ENCODE peak calls at places on chromosomes 4 and X, in seven cellular contexts. L is mesendoderm, F is colonic mucosa, K is fibroblast of lung, J is IMR-90, M is mesenchymal stem cell, V is GM12878. G is an unnamed sample.

GRCh38 chr4:81352476-81352875 is 119.2 kb downstream of the RASGEF1B start:
- DNase-seq in L (no peak), F (no peak), K (peak), J (peak), M (no peak), V (no peak), G (peak)

GRCh38 chr4:114729339-114729738 is 130.7 kb downstream of the UGT8 start:
- DNase-seq in L (no peak), F (no peak), K (no peak), J (no peak), M (no peak), V (no peak), G (no peak)

GRCh38 chrX:29911673-29912072 is 303.7 kb upstream of the MAGEB2 start:
- DNase-seq in L (no peak), F (no peak), K (no peak), J (no peak), M (no peak), V (no peak), G (peak)

GRCh38 chr4:41213563-41214157 is 682 bp downstream of the APBB2 start:
- DNase-seq in L (no peak), F (peak), K (no peak), J (no peak), M (peak), V (no peak), G (peak)

GRCh38 chr4:73668806-73669205 is 48.6 kb upstream of the RASSF6 start:
- DNase-seq in L (no peak), F (no peak), K (no peak), J (no peak), M (peak), V (no peak), G (peak)

GRCh38 chrX:133254666-133255065 is 36.5 kb upstream of the TFDP3 start:
- DNase-seq in L (no peak), F (no peak), K (no peak), J (peak), M (peak), V (no peak), G (peak)

GRCh38 chrX:3262906-3263305 is 83.5 kb downstream of the MXRA5 start:
- DNase-seq in L (no peak), F (no peak), K (peak), J (peak), M (peak), V (no peak), G (peak)

GRCh38 chr4:173057906-173058305 is 110.7 kb upstream of the GALNT7 start:
- DNase-seq in L (peak), F (no peak), K (no peak), J (peak), M (peak), V (no peak), G (no peak)

GRCh38 chr4:3406021-3406420 is 35.7 kb upstream of the HGFAC start:
- DNase-seq in L (no peak), F (no peak), K (no peak), J (no peak), M (no peak), V (no peak), G (no peak)

GRCh38 chrX:7091923-7092322 is 55.6 kb upstream of the STS start:
- DNase-seq in L (no peak), F (no peak), K (no peak), J (no peak), M (no peak), V (no peak), G (no peak)

GRCh38 chr4:26220704-26221103 is 100.1 kb upstream of the RBPJ start:
- DNase-seq in L (no peak), F (no peak), K (peak), J (peak), M (peak), V (no peak), G (peak)

GRCh38 chrX:107483976-107484726 is 34.7 kb downstream of the FRMPD3 start:
- DNase-seq in L (peak), F (peak), K (peak), J (no peak), M (peak), V (no peak), G (no peak)

GRCh38 chrX:20967725-20968124 is 406.5 kb upstream of the CNKSR2 start:
- DNase-seq in L (no peak), F (no peak), K (no peak), J (no peak), M (no peak), V (no peak), G (no peak)

GRCh38 chr4:24793219-24794005 is 2.0 kb upstream of the SOD3 start:
- DNase-seq in L (peak), F (no peak), K (no peak), J (peak), M (no peak), V (no peak), G (no peak)

DNA sequence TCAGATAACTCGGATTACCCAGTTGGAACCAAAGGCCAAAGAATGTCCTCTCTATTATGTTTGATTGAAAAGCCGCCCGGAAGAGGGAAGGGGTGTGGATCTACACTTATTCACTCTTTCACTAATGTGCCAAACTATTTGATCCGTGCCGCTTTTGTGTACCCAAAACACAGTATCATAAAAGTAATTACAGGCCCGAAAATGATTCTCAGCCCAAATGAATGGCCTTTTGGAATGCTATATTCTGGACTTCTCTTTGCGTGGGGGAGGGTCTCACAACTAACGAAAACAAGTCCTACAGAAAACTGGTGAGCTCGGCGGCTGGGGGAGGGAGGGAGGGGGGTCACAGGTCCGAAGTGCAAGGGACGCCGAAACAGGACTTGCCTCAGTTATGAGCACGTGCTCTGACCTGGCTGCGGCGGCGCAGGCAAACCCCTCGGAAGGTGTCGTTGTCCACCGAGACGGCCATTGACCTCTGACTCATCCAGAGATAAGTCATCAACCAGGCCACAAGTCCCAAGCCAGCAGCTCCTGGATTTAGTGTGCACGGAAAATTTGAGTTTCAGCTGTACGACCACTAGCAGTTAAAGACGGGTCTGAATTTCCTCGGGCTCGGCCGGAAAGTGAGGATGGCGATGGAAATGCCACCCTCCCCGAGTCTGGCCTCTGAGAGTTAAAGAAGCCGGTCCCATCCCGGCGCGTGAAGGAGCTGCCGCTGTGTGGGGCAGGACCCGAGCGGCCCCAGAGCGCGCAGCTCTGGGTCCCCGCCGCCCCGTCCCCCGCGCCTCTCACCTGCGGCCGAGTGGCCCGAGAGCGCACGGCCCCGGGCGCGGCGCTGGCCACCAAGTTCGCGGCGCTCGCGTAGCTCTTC is 721 bp downstream of the SH3D19 start:
- DNase-seq in L (peak), F (peak), K (peak), J (peak), M (peak), V (no peak), G (peak)
- H3K9ac ChIP-seq in L (peak), F (peak), K (no peak), J (peak), M (peak), V (no peak), G (peak)

DNA sequence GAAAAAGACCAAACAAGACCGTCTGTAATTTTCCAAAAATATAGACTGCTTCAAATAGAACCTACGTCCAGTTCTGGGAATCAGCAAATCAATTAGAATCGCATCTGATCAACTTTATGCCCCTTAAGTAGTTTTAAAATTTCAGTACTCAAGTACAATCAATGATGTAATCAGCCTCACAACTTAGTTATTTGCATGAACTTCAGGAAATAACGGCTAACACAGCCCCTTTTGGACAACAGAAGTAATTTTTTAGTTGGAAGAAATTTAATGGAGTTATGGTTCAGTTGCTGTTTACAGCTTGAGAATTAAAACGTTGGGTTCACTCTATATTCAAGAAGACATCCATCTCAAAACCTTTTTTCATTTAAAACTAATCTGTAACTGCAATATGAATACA is 1.1 kb downstream of the TAPT1 start:
- DNase-seq in L (no peak), F (no peak), K (peak), J (peak), M (peak), V (no peak), G (peak)
- H3K9ac ChIP-seq in L (peak), F (no peak), K (no peak), J (peak), M (peak), V (peak), G (peak)

GRCh38 chr4:1572521-1572920 is 111.6 kb downstream of the FAM53A start:
- DNase-seq in L (peak), F (no peak), K (no peak), J (no peak), M (no peak), V (no peak), G (no peak)
- H3K9ac ChIP-seq in L (no peak), F (no peak), K (no peak), J (no peak), M (no peak), V (no peak), G (no peak)

DNA sequence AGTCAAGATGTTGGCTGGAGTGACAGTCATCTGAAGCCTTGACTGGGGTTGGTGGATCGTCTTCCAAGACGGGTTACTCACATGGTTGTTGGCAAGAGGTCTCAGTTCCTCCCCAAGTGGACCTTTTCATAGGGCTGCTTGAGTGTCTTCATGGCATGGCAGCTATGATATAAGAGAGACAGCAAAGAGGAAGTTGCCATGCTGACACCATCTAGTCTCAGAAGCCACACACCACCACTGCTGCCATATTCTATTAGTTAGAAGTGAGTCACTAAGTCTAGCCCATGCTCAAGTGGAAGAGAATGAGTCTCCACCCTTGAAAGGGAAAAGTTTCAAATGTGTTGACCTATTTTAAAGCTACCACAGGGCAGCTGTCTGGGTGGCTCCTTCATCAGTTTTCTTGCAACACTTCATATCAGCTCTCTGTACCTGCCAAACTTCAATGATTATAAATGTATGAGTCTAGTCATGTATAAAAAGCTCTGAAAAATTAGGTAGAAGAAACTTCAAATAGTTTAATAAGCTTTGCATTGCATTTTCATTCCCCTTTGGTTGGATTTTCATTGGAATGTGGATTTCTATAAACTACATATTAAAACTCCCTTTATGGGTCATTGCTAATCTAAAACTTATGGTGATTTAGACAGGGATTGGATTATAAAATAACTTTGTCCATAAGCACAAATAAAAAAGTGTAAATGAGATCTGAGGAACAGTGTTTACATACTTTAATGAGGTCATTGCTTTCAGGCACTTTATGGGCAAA is 68.0 kb upstream of the ATXN3L start:
- DNase-seq in L (no peak), F (no peak), K (no peak), J (peak), M (peak), V (no peak), G (peak)
- H3K9ac ChIP-seq in L (no peak), F (no peak), K (no peak), J (no peak), M (peak), V (no peak), G (no peak)

GRCh38 chr4:185395255-185395955 is at the start of gene LRP2BP:
- DNase-seq in L (no peak), F (no peak), K (peak), J (no peak), M (peak), V (peak), G (no peak)
- H3K9ac ChIP-seq in L (peak), F (peak), K (peak), J (peak), M (peak), V (peak), G (peak)

GRCh38 chr4:13528823-13529129 is 15.5 kb downstream of the NKX3-2 start:
- DNase-seq in L (no peak), F (no peak), K (no peak), J (no peak), M (no peak), V (no peak), G (no peak)

GRCh38 chr4:13533670-13534343 is 10.5 kb downstream of the NKX3-2 start:
- DNase-seq in L (no peak), F (no peak), K (no peak), J (no peak), M (no peak), V (no peak), G (no peak)

GRCh38 chr4:13530823-13531608 is 13.3 kb downstream of the NKX3-2 start:
- DNase-seq in L (peak), F (no peak), K (no peak), J (no peak), M (no peak), V (no peak), G (no peak)

GRCh38 chr4:13529130-13529919 is 15.0 kb downstream of the NKX3-2 start:
- DNase-seq in L (peak), F (no peak), K (no peak), J (no peak), M (no peak), V (no peak), G (no peak)

GRCh38 chr4:13531609-13531998 is 12.7 kb downstream of the NKX3-2 start:
- DNase-seq in L (no peak), F (no peak), K (no peak), J (no peak), M (no peak), V (no peak), G (no peak)
- H3K9ac ChIP-seq in L (no peak), F (no peak), K (no peak), J (no peak), M (no peak), V (no peak), G (no peak)

GRCh38 chr4:107618656-107619055 is 101.4 kb downstream of the PAPSS1 start:
- DNase-seq in L (no peak), F (no peak), K (no peak), J (no peak), M (no peak), V (no peak), G (no peak)
- H3K9ac ChIP-seq in L (no peak), F (no peak), K (no peak), J (no peak), M (peak), V (no peak), G (peak)

G was measured in adipocyte.